ENCODE peak calls at places on chromosomes 13 and 19, in four cellular contexts. C is NCI-H187 treated with DMSO at 0.1 percent for 48 hours, D is Calu3, K is NCI-H345. W is an unnamed sample.
A peak's percentile ranks its signal among the peaks of the same experiment; 100 is the strongest.

GRCh38 chr13:114339779-114340534 is 25.7 kb downstream of the CHAMP1 start:
- DNase-seq in C (peak; percentile 35), D (peak; percentile 20), K (peak; percentile 62), W (peak; percentile 68)

GRCh38 chr13:40221460-40222201 is 444.8 kb downstream of the FOXO1 start:
- DNase-seq in C (no peak), D (no peak), K (no peak), W (no peak)

GRCh38 chr19:29681422-29682235 is 16.4 kb downstream of the PLEKHF1 start:
- DNase-seq in C (no peak), D (no peak), K (no peak), W (no peak)

GRCh38 chr13:20192470-20193141 is at the start of gene GJB2:
- DNase-seq in C (no peak), D (peak; percentile 19), K (peak; percentile 8), W (no peak)

GRCh38 chr19:7916137-7916907 is 1.7 kb downstream of the TGFBR3L start:
- DNase-seq in C (no peak), D (peak; percentile 30), K (no peak), W (no peak)

GRCh38 chr19:19217110-19217509 is 5.4 kb downstream of the NCAN start:
- DNase-seq in C (no peak), D (no peak), K (no peak), W (no peak)

GRCh38 chr19:18440421-18440877 is 2.5 kb upstream of the ISYNA1 start:
- DNase-seq in C (no peak), D (peak; percentile 49), K (peak; percentile 29), W (peak; percentile 43)

GRCh38 chr19:15780595-15781418 is 6.7 kb upstream of the OR10H5 start:
- DNase-seq in C (no peak), D (no peak), K (no peak), W (no peak)

GRCh38 chr19:2260341-2260751 is 4.1 kb upstream of the JSRP1 start:
- DNase-seq in C (no peak), D (no peak), K (no peak), W (no peak)

GRCh38 chr19:13401388-13401787 is 104.9 kb downstream of the CACNA1A start:
- DNase-seq in C (no peak), D (peak; percentile 26), K (no peak), W (no peak)

GRCh38 chr13:25281193-25281936 is 5.9 kb downstream of the MTMR6 start:
- DNase-seq in C (no peak), D (no peak), K (no peak), W (no peak)

GRCh38 chr13:45928843-45929242 is 77.3 kb upstream of the SIAH3 start:
- DNase-seq in C (no peak), D (no peak), K (no peak), W (no peak)

GRCh38 chr19:41646589-41647204 is 19.8 kb upstream of the CEACAM4 start:
- DNase-seq in C (no peak), D (no peak), K (no peak), W (no peak)

GRCh38 chr19:42846597-42846996 is 32.9 kb downstream of the PSG1 start:
- DNase-seq in C (no peak), D (no peak), K (no peak), W (no peak)

GRCh38 chr19:48190288-48191284 is 20.1 kb downstream of the ZSWIM9 start:
- DNase-seq in C (no peak), D (peak; percentile 86), K (no peak), W (peak; percentile 97)

GRCh38 chr13:46595136-46595917 is 42.4 kb downstream of the LRCH1 start:
- DNase-seq in C (no peak), D (no peak), K (no peak), W (no peak)

GRCh38 chr13:30529085-30529815 is 63.5 kb upstream of the HMGB1 start:
- DNase-seq in C (no peak), D (no peak), K (no peak), W (no peak)

GRCh38 chr13:80979035-80979641 is 638.2 kb upstream of the SPRY2 start:
- DNase-seq in C (no peak), D (peak; percentile 20), K (peak; percentile 67), W (peak; percentile 46)

GRCh38 chr13:113360446-113360845 is 3.5 kb downstream of the GRTP1 start:
- DNase-seq in C (no peak), D (no peak), K (no peak), W (no peak)

GRCh38 chr13:102440259-102440936 is 38.5 kb upstream of the FGF14 start:
- DNase-seq in C (no peak), D (peak; percentile 31), K (peak; percentile 69), W (no peak)